ENCODE peak calls at places on chromosomes 4 and X, in eight cellular contexts. One of them, this sample, is unnamed.

GRCh38 chr4:77911842-77912450 is 49.3 kb downstream of the MRPL1 start:
- DNase-seq in left ventricle myocardium superior: no peak
- DNase-seq in stimulated activated CD4-positive, alpha-beta T cell treated with anti-CD3 and anti-CD28 coated beads, TNF-alpha, amount 100 ng/mL, for 4 hours: no peak
- DNase-seq in RPMI7951: peak
- DNase-seq in NCI-H2081: no peak
- DNase-seq in AG10803: peak
- DNase-seq in progenitor cell of endocrine pancreas: no peak
- DNase-seq in kidney tubule cell: no peak
- DNase-seq in this sample: no peak

GRCh38 chrX:103831342-103831802 is 685 bp downstream of the RAB9B start:
- DNase-seq in left ventricle myocardium superior: peak
- DNase-seq in stimulated activated CD4-positive, alpha-beta T cell treated with anti-CD3 and anti-CD28 coated beads, TNF-alpha, amount 100 ng/mL, for 4 hours: no peak
- DNase-seq in RPMI7951: no peak
- DNase-seq in NCI-H2081: no peak
- DNase-seq in AG10803: no peak
- DNase-seq in progenitor cell of endocrine pancreas: no peak
- DNase-seq in kidney tubule cell: peak
- DNase-seq in this sample: peak

GRCh38 chrX:3403748-3404147 is 57.3 kb upstream of the MXRA5 start:
- DNase-seq in left ventricle myocardium superior: no peak
- DNase-seq in stimulated activated CD4-positive, alpha-beta T cell treated with anti-CD3 and anti-CD28 coated beads, TNF-alpha, amount 100 ng/mL, for 4 hours: no peak
- DNase-seq in RPMI7951: no peak
- DNase-seq in NCI-H2081: no peak
- DNase-seq in AG10803: peak
- DNase-seq in progenitor cell of endocrine pancreas: no peak
- DNase-seq in kidney tubule cell: no peak
- DNase-seq in this sample: no peak

GRCh38 chr4:76373919-76374552 is 46.9 kb downstream of the CCDC158 start:
- DNase-seq in left ventricle myocardium superior: no peak
- DNase-seq in stimulated activated CD4-positive, alpha-beta T cell treated with anti-CD3 and anti-CD28 coated beads, TNF-alpha, amount 100 ng/mL, for 4 hours: no peak
- DNase-seq in RPMI7951: peak
- DNase-seq in NCI-H2081: no peak
- DNase-seq in AG10803: peak
- DNase-seq in progenitor cell of endocrine pancreas: no peak
- DNase-seq in kidney tubule cell: peak
- DNase-seq in this sample: peak

GRCh38 chrX:139563251-139563650 is 32.7 kb downstream of the F9 start:
- DNase-seq in left ventricle myocardium superior: no peak
- DNase-seq in stimulated activated CD4-positive, alpha-beta T cell treated with anti-CD3 and anti-CD28 coated beads, TNF-alpha, amount 100 ng/mL, for 4 hours: no peak
- DNase-seq in RPMI7951: no peak
- DNase-seq in NCI-H2081: no peak
- DNase-seq in AG10803: no peak
- DNase-seq in progenitor cell of endocrine pancreas: no peak
- DNase-seq in kidney tubule cell: peak
- DNase-seq in this sample: no peak

GRCh38 chr4:3530663-3531254 is 1.5 kb downstream of the LRPAP1 start:
- DNase-seq in left ventricle myocardium superior: no peak
- DNase-seq in stimulated activated CD4-positive, alpha-beta T cell treated with anti-CD3 and anti-CD28 coated beads, TNF-alpha, amount 100 ng/mL, for 4 hours: no peak
- DNase-seq in RPMI7951: no peak
- DNase-seq in NCI-H2081: no peak
- DNase-seq in AG10803: no peak
- DNase-seq in progenitor cell of endocrine pancreas: no peak
- DNase-seq in kidney tubule cell: no peak
- DNase-seq in this sample: no peak

GRCh38 chr4:27129871-27130277 is 269.2 kb downstream of the STIM2 start:
- DNase-seq in left ventricle myocardium superior: no peak
- DNase-seq in stimulated activated CD4-positive, alpha-beta T cell treated with anti-CD3 and anti-CD28 coated beads, TNF-alpha, amount 100 ng/mL, for 4 hours: no peak
- DNase-seq in RPMI7951: peak
- DNase-seq in NCI-H2081: no peak
- DNase-seq in AG10803: no peak
- DNase-seq in progenitor cell of endocrine pancreas: no peak
- DNase-seq in kidney tubule cell: peak
- DNase-seq in this sample: no peak

GRCh38 chr4:156347412-156348075 is 393.9 kb upstream of the CTSO start:
- DNase-seq in left ventricle myocardium superior: no peak
- DNase-seq in stimulated activated CD4-positive, alpha-beta T cell treated with anti-CD3 and anti-CD28 coated beads, TNF-alpha, amount 100 ng/mL, for 4 hours: no peak
- DNase-seq in RPMI7951: peak
- DNase-seq in NCI-H2081: no peak
- DNase-seq in AG10803: peak
- DNase-seq in progenitor cell of endocrine pancreas: no peak
- DNase-seq in kidney tubule cell: peak
- DNase-seq in this sample: peak

GRCh38 chr4:15654556-15655222 is 468 bp downstream of the FBXL5 start:
- DNase-seq in left ventricle myocardium superior: peak
- DNase-seq in stimulated activated CD4-positive, alpha-beta T cell treated with anti-CD3 and anti-CD28 coated beads, TNF-alpha, amount 100 ng/mL, for 4 hours: peak
- DNase-seq in RPMI7951: peak
- DNase-seq in NCI-H2081: peak
- DNase-seq in AG10803: peak
- DNase-seq in progenitor cell of endocrine pancreas: peak
- DNase-seq in kidney tubule cell: peak
- DNase-seq in this sample: peak

GRCh38 chrX:152821145-152821765 is 9.3 kb downstream of the CETN2 start:
- DNase-seq in left ventricle myocardium superior: no peak
- DNase-seq in stimulated activated CD4-positive, alpha-beta T cell treated with anti-CD3 and anti-CD28 coated beads, TNF-alpha, amount 100 ng/mL, for 4 hours: no peak
- DNase-seq in RPMI7951: peak
- DNase-seq in NCI-H2081: peak
- DNase-seq in AG10803: peak
- DNase-seq in progenitor cell of endocrine pancreas: peak
- DNase-seq in kidney tubule cell: peak
- DNase-seq in this sample: peak